ENCODE peak calls at places on chromosomes 4 and X, in ten cellular contexts. T is cardiac muscle cell; D is GM12865; J is CD4-positive, alpha-beta T cell; S is AG10803; C is T1000; G is nephron progenitor cell; W is HEK293T; H is activated T-cell treated with anti-CD3 and anti-CD28 coated beads, Interleukin-2, amount 50 U/mL, for 48 hours; Q is stimulated activated CD4-positive, alpha-beta T cell treated with anti-CD3 and anti-CD28 coated beads, Interleukin-4, amount 100 ng/mL, for 1 hour. O is an unnamed sample.

GRCh38 chr4:71537551-71538065 is 198.8 kb downstream of the SLC4A4 start:
- DNase-seq in C (no peak), Q (no peak), W (no peak), J (no peak), G (no peak), H (no peak), D (no peak), T (peak), S (no peak), O (no peak)

GRCh38 chr4:68465058-68465457 is 17.8 kb downstream of the TMPRSS11E start:
- DNase-seq in W (no peak), J (no peak), T (no peak), G (no peak), H (no peak), Q (no peak), S (no peak), C (no peak), D (no peak), O (no peak)

GRCh38 chrX:147476008-147476407 is 435.7 kb upstream of the FMR1 start:
- DNase-seq in D (peak), S (no peak), H (no peak), W (peak), T (no peak), G (peak), Q (no peak), C (no peak), J (no peak), O (no peak)

GRCh38 chr4:155042014-155042413 is 166.4 kb upstream of the NPY2R start:
- DNase-seq in C (no peak), H (no peak), J (no peak), W (no peak), D (no peak), T (peak), G (no peak), Q (no peak), S (no peak), O (no peak)

GRCh38 chrX:103791826-103792458 is 15.3 kb downstream of the PLP1 start:
- DNase-seq in W (no peak), J (no peak), Q (no peak), C (no peak), D (no peak), T (peak), H (no peak), G (no peak), S (no peak), O (no peak)

GRCh38 chr4:109972786-109973528 is 60.3 kb downstream of the EGF start:
- DNase-seq in W (no peak), Q (no peak), D (no peak), H (no peak), T (no peak), G (no peak), C (no peak), S (no peak), J (no peak), O (no peak)

GRCh38 chrX:79413009-79413408 is 45.9 kb upstream of the ITM2A start:
- DNase-seq in S (peak), Q (no peak), H (no peak), C (no peak), W (no peak), G (no peak), D (peak), J (no peak), T (peak), O (peak)

GRCh38 chrX:40167240-40168182 is 69.8 kb upstream of the BCOR start:
- DNase-seq in S (no peak), W (no peak), J (no peak), T (no peak), G (peak), D (no peak), Q (no peak), H (peak), C (no peak), O (no peak)

GRCh38 chr4:13921805-13922204 is 294.3 kb upstream of the BOD1L1 start:
- DNase-seq in G (no peak), H (no peak), C (no peak), J (no peak), Q (no peak), S (peak), T (peak), D (no peak), W (no peak), O (no peak)

GRCh38 chrX:38342853-38343778 is 9.3 kb upstream of the OTC start:
- DNase-seq in D (no peak), C (no peak), J (no peak), S (no peak), H (no peak), T (no peak), W (no peak), G (no peak), Q (no peak), O (no peak)

GRCh38 chr4:182062936-182063335 is 180.3 kb upstream of the TENM3 start:
- DNase-seq in C (no peak), Q (no peak), T (peak), H (no peak), W (no peak), G (no peak), D (peak), J (no peak), S (peak), O (no peak)

GRCh38 chr4:168560835-168561210 is 64.0 kb downstream of the PALLD start:
- DNase-seq in H (no peak), J (no peak), Q (no peak), D (no peak), C (no peak), S (no peak), T (no peak), G (no peak), W (no peak), O (no peak)

GRCh38 chr4:48222491-48222890 is 47.1 kb downstream of the TEC start:
- DNase-seq in G (no peak), S (no peak), J (no peak), W (no peak), D (no peak), T (no peak), Q (no peak), C (no peak), H (no peak), O (no peak)

GRCh38 chrX:69365755-69366154 is 138.4 kb upstream of the NALF2 start:
- DNase-seq in S (no peak), Q (no peak), J (no peak), C (no peak), G (no peak), H (no peak), W (no peak), T (no peak), D (no peak), O (no peak)

GRCh38 chr4:127844605-127845116 is 36.0 kb upstream of the PLK4 start:
- DNase-seq in D (no peak), W (no peak), T (peak), G (no peak), J (no peak), C (no peak), S (no peak), Q (no peak), H (no peak), O (no peak)

GRCh38 chr4:54187148-54187547 is 41.9 kb upstream of the PDGFRA start:
- DNase-seq in T (peak), D (no peak), Q (no peak), W (no peak), S (no peak), J (no peak), C (no peak), G (no peak), H (no peak), O (no peak)

O was measured in glomerular endothelial cell.